ENCODE peak calls at places on chromosomes 2 and 18, in seven cellular contexts. O, I, B, X, N, W and T are unnamed samples.

GRCh38 chr2:226813148-226813701 is 13.6 kb upstream of the IRS1 start:
- DNase-seq in O (no peak), I (no peak), B (no peak), X (no peak), N (no peak), W (peak; percentile 22), T (no peak)

GRCh38 chr2:240785424-240786335 is 34.3 kb downstream of the KIF1A start:
- DNase-seq in O (no peak), I (no peak), B (no peak), X (peak; percentile 74), N (peak; percentile 50), W (no peak), T (no peak)

GRCh38 chr2:64865073-64865830 is 123.9 kb upstream of the SLC1A4 start:
- DNase-seq in O (peak; percentile 85), I (no peak), B (peak; percentile 61), X (no peak), N (peak; percentile 84), W (peak; percentile 90), T (peak; percentile 87)

GRCh38 chr2:118848381-118849225 is 1.2 kb upstream of the EN1 start:
- DNase-seq in O (peak; percentile 17), I (no peak), B (no peak), X (no peak), N (no peak), W (peak; percentile 24), T (no peak)

GRCh38 chr2:223635080-223635479 is 32.9 kb upstream of the SCG2 start:
- DNase-seq in O (no peak), I (no peak), B (no peak), X (no peak), N (no peak), W (no peak), T (no peak)

GRCh38 chr2:103179800-103180199 is 418.0 kb downstream of the TMEM182 start:
- DNase-seq in O (no peak), I (no peak), B (no peak), X (no peak), N (peak; percentile 82), W (no peak), T (no peak)

GRCh38 chr2:241762933-241763369 is 13.7 kb upstream of the GAL3ST2 start:
- DNase-seq in O (no peak), I (peak; percentile 21), B (no peak), X (peak; percentile 60), N (peak; percentile 41), W (no peak), T (no peak)

GRCh38 chr2:235300368-235301201 is 193.3 kb upstream of the AGAP1 start:
- DNase-seq in O (no peak), I (no peak), B (no peak), X (no peak), N (no peak), W (no peak), T (no peak)

GRCh38 chr2:169254774-169255173 is 107.6 kb downstream of the LRP2 start:
- DNase-seq in O (no peak), I (no peak), B (no peak), X (no peak), N (no peak), W (no peak), T (no peak)

GRCh38 chr2:104755026-104755856 is 98.7 kb upstream of the POU3F3 start:
- DNase-seq in O (no peak), I (no peak), B (no peak), X (no peak), N (no peak), W (no peak), T (no peak)

GRCh38 chr18:3721771-3722661 is 272.0 kb downstream of the TGIF1 start:
- DNase-seq in O (no peak), I (no peak), B (no peak), X (no peak), N (no peak), W (no peak), T (no peak)

GRCh38 chr18:71321319-71321718 is 1032.5 kb downstream of the SOCS6 start:
- DNase-seq in O (no peak), I (no peak), B (no peak), X (no peak), N (no peak), W (no peak), T (no peak)

GRCh38 chr18:70413455-70413854 is 124.6 kb downstream of the SOCS6 start:
- DNase-seq in O (no peak), I (no peak), B (no peak), X (no peak), N (no peak), W (no peak), T (no peak)

GRCh38 chr18:56795381-56795780 is 144.2 kb downstream of the WDR7 start:
- DNase-seq in O (no peak), I (no peak), B (no peak), X (no peak), N (no peak), W (no peak), T (no peak)

GRCh38 chr2:118942012-118942411 is at the start of gene MARCO:
- DNase-seq in O (no peak), I (no peak), B (no peak), X (no peak), N (no peak), W (no peak), T (no peak)

GRCh38 chr2:11667866-11668637 is 1.9 kb downstream of the NTSR2 start:
- DNase-seq in O (no peak), I (no peak), B (no peak), X (no peak), N (peak; percentile 47), W (no peak), T (no peak)

GRCh38 chr2:96584017-96584416 is 47.5 kb downstream of the ARID5A start:
- DNase-seq in O (no peak), I (no peak), B (no peak), X (no peak), N (no peak), W (no peak), T (no peak)

GRCh38 chr18:2847341-2848144 is 737 bp downstream of the EMILIN2 start:
- DNase-seq in O (no peak), I (no peak), B (peak; percentile 17), X (no peak), N (peak; percentile 68), W (peak; percentile 81), T (peak; percentile 68)

GRCh38 chr2:4992226-4992625 is 700.0 kb upstream of the SOX11 start:
- DNase-seq in O (no peak), I (no peak), B (no peak), X (no peak), N (no peak), W (no peak), T (no peak)
- TF ChIP-seq CTCF in O (no peak), I (no peak), B (no peak), X (peak; percentile 64), N (no peak), W (no peak), T (no peak)

DNA sequence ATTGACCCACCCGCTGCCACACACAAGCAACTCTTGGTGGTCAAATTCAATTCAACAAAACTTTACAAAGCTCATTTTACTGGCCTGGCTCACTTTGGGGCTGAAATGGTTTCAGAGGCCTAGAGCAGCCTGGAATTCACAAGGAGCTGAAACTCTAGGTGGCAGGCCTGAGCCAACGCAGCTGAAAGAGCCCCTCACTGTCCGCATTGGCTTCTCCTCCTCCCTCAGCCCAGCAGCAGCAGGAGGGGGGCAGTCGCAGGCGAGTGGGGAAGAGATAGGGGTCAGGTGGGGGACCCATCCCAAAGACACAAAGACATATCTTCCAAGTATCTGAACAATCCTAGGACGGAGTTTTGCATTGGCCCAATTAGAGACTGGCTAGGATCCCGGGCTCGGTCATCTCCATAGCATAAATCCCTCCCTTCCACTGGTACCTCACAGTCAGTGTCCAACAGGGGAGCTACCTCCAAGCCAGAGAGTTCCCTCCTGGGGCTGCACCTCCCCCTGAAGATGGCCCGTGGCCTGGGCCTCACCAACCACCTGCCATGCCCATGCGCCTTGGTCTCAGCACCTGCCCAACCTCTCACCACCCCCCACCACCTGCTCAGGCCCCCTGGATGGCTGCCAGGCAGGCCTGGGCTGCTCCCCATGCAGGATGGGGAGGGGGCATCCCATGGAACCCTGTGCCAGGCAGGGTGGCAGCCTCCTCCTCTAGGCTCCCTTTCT is 113.4 kb downstream of the ZBTB7C start:
- DNase-seq in O (peak; percentile 47), I (no peak), B (no peak), X (no peak), N (no peak), W (no peak), T (no peak)
- TF ChIP-seq CTCF in O (no peak), I (no peak), B (peak; percentile 28), X (peak; percentile 63), N (no peak), W (no peak), T (no peak)

GRCh38 chr2:167345559-167345958 is 457.3 kb downstream of the XIRP2 start:
- DNase-seq in O (no peak), I (no peak), B (no peak), X (no peak), N (no peak), W (no peak), T (no peak)

GRCh38 chr2:167340322-167340721 is 452.0 kb downstream of the XIRP2 start:
- DNase-seq in O (no peak), I (no peak), B (no peak), X (no peak), N (no peak), W (no peak), T (no peak)

GRCh38 chr2:167342769-167343168 is 454.5 kb downstream of the XIRP2 start:
- DNase-seq in O (no peak), I (no peak), B (no peak), X (no peak), N (no peak), W (no peak), T (no peak)
- TF ChIP-seq CTCF in O (no peak), I (no peak), B (no peak), X (peak; percentile 66), N (no peak), W (no peak), T (no peak)

DNA sequence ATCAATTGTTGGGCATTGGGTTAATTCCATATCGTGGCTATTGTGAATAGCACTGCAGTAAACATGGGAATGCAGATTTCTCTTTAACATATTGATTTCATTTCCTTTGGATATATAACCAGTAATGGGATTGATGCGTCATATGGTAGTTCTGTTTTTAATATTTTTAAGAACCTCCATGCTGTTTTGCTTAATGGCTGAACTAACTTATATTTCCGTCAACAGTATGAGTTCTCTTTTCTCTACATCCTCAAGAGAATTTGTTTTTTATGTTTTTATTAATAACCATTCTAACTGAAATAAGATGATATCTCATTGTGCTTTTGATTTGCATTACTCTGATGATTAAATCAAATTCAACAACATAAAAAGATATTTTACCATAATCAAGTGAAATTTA is 228.5 kb upstream of the FSIP2 start:
- DNase-seq in O (no peak), I (no peak), B (no peak), X (no peak), N (no peak), W (no peak), T (no peak)
- TF ChIP-seq CTCF in O (no peak), I (no peak), B (no peak), X (no peak), N (no peak), W (no peak), T (no peak)

DNA sequence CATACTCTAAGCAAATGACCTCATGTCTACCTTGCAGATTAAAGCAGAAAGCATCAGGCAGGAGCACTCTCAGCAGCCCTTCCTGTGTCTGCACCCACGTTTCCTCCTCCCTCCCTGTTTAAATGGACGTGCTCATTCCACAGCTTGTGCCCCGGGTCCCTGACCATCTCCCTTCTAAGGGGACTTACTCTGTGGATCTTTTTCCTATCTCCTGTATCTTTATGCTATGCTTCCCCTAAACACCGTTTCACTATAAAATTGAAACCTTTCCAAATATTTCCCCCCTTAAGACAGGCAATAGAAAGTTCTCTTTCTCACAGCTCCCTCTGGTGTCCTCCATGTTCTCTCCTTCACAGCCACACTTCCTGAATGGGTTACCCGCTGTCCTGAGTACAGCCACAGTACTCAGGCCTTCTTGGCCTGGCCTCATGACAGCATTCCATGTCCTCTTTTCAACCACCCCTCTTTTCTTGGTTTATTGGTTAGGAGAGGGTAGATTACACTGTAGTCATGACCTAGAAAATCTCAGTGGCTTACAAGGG is 41.1 kb downstream of the TMEM185B start:
- DNase-seq in O (no peak), I (no peak), B (no peak), X (no peak), N (no peak), W (no peak), T (peak; percentile 22)
- TF ChIP-seq CTCF in O (no peak), I (no peak), B (no peak), X (no peak), N (no peak), W (no peak), T (no peak)